ENCODE peak calls at places on chromosomes 13 and 19, in four cellular contexts. Z is HepG2, K is K562, E is WTC11. F is an unnamed sample.

GRCh38 chr13:49814551-49815270 is 22.2 kb upstream of the KPNA3 start:
- DNase-seq in Z (peak), K (no peak), E (no peak), F (no peak)

GRCh38 chr19:1223018-1223855 is 14.6 kb downstream of the CBARP start:
- DNase-seq in Z (no peak), K (peak), E (peak), F (peak)

GRCh38 chr13:44040754-44041100 is 161.0 kb downstream of the LACC1 start:
- DNase-seq in Z (no peak), K (no peak), E (no peak), F (no peak)

GRCh38 chr19:52217576-52217975 is 27.7 kb downstream of the PPP2R1A start:
- DNase-seq in Z (no peak), K (no peak), E (no peak), F (no peak)

GRCh38 chr13:74550039-74550438 is 415.8 kb upstream of the KLF12 start:
- DNase-seq in Z (no peak), K (no peak), E (no peak), F (no peak)

GRCh38 chr19:31350693-31351211 is 1.5 kb upstream of the TSHZ3 start:
- DNase-seq in Z (no peak), K (peak), E (peak), F (peak)

GRCh38 chr19:9673912-9674668 is 810 bp downstream of the ZNF562 start:
- DNase-seq in Z (peak), K (peak), E (no peak), F (no peak)

GRCh38 chr19:3655402-3656072 is 28.9 kb upstream of the CACTIN start:
- DNase-seq in Z (no peak), K (no peak), E (no peak), F (no peak)

GRCh38 chr19:16678498-16678897 is 17.6 kb downstream of the TMEM38A start:
- DNase-seq in Z (no peak), K (no peak), E (no peak), F (no peak)

GRCh38 chr13:100673831-100674362 is 698 bp downstream of the TMTC4 start:
- DNase-seq in Z (peak), K (peak), E (no peak), F (peak)

GRCh38 chr19:49264258-49264657 is 60.7 kb downstream of the SLC6A16 start:
- DNase-seq in Z (no peak), K (no peak), E (no peak), F (no peak)

DNA sequence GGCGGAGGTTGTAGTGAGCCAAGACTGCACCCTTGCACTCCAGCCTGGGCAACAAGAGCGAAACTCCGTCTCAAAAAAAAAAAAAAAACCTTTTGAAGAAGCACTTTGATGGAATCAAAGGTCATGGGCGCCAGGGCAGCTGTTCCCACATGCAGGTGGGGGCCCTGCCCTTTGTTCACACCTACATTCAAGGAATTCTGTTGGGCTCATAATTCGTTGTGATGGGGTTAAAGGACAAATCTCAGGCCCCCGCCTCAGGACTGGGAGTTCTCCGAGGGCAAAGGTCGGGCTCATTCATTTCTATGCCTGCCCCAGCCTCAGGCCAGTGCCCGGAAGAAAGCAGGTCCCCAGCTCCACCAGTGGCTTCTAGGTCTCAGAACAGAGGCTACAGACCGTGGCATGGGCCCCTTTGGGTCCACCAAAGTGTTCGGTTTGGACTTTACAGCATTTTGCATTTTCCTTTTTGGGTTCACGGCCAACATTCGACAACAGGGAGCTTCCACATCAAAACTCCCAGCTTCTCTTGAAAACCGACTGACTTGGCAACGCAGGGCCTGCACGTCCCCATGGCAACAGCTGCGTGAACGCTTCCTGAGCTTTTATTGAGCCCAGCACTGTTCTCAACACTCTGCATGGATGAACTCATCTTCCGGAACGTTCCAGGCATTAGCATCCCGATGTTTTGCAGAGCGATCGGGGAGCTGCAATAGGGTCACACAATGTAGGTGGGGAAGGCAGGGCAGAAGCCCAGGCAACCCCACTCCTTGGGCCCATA is 10.1 kb upstream of the GTF2F1 start:
- DNase-seq in Z (peak), K (no peak), E (no peak), F (no peak)
- TF ChIP-seq ELF4 in Z (peak), K (no peak), E (no peak), F (no peak)

GRCh38 chr19:12111176-12111575 is 29.0 kb downstream of the ZNF20 start:
- DNase-seq in Z (no peak), K (no peak), E (no peak), F (no peak)
- TF ChIP-seq ELF4 in Z (no peak), K (no peak), E (no peak), F (no peak)

DNA sequence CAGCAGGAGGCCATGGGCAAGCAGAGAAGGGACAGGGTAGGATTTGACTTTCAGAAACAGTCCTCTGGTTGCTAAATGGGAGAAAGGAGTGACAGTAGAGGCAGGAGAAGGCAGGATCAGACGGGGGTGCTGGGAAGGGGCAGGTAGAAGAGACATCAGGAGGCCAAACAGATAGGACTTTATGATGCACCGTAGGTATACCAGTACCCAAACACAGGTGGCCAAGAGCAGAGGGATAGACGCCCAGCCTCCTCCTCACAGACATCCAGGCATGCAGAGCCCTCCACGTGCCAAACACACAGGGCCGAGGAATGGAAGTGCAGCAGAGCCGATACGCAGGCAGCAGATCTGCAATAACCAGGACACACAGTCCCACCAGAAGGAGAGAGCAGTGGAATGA is 1.3 kb upstream of the AXL start:
- DNase-seq in Z (no peak), K (no peak), E (no peak), F (no peak)
- TF ChIP-seq ELF4 in Z (no peak), K (no peak), E (no peak), F (no peak)

GRCh38 chr13:20998649-20999415 is 62.6 kb downstream of the LATS2 start:
- DNase-seq in Z (no peak), K (no peak), E (no peak), F (no peak)

GRCh38 chr13:21000647-21001046 is 60.7 kb downstream of the LATS2 start:
- DNase-seq in Z (no peak), K (no peak), E (no peak), F (no peak)

GRCh38 chr13:20994441-20994821 is 67.0 kb downstream of the LATS2 start:
- DNase-seq in Z (no peak), K (no peak), E (no peak), F (no peak)

GRCh38 chr13:20995245-20995829 is 66.0 kb downstream of the LATS2 start:
- DNase-seq in Z (no peak), K (peak), E (no peak), F (no peak)

DNA sequence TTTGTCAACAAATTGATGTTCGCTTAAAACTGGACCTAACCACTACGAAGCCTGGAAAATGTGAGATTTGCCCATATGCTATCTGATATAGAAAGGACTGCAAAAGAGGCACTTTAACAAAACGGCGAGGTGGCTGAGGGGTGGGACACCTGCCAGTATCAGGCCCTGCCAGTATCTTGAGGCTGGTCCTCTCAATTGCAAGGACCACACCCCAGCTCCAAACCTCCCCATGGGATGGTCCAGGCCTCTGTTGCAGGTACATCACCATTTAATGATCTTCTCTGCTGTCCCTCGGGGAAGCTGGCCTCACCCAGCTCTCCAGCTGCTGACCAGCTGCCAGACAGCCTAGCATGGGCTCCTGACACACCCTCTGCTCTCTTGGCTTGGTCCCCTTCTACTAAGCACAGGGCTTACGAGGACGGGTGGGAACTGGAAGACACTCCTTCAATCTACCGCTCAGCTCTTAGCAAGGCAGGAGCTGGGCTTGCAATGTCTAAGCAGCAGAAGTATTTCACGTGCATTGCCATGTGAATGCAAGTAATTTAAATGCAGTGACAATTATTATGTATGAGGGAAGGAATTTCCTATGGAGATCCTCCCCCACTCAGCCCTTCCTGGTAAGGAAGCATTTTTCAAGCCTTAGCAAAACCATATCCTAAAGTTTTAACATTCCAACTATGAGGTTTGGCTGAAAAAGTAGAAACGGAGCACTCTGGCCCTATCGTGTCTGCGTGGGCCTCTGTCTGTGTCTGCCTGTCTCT is 63.9 kb downstream of the LATS2 start:
- DNase-seq in Z (no peak), K (no peak), E (no peak), F (no peak)
- TF ChIP-seq ELF4 in Z (no peak), K (no peak), E (no peak), F (no peak)

GRCh38 chr19:41449079-41449864 is 6.3 kb downstream of the ERICH4 start:
- DNase-seq in Z (peak), K (peak), E (peak), F (peak)
- TF ChIP-seq ELF4 in Z (no peak), K (no peak), E (no peak), F (no peak)

F was measured in HEK293T.